ENCODE peak calls at places on chromosomes 2 and 18, in four cellular contexts. J is pancreas, V is fibroblast of lung, E is adrenal gland. K is an unnamed sample. For H3K4me1, the result is how much of the 10 kb centered on the place peaks cover.

GRCh38 chr2:100921685-100922161 is 80.4 kb upstream of the RPL31 start:
- DNase-seq in V (peak), J (no peak), E (no peak), K (no peak)

GRCh38 chr2:190318931-190319556 is 582 bp downstream of the HIBCH start:
- DNase-seq in E (no peak), V (no peak), J (no peak), K (no peak)

GRCh38 chr2:64192570-64193192 is 48.5 kb upstream of the PELI1 start:
- DNase-seq in E (no peak), V (no peak), J (no peak), K (no peak)

GRCh38 chr2:109264595-109265328 is 135.8 kb downstream of the SH3RF3 start:
- DNase-seq in V (peak), J (peak), E (no peak), K (no peak)

GRCh38 chr2:127917916-127918315 is 32.2 kb upstream of the AMMECR1L start:
- DNase-seq in J (no peak), E (no peak), V (peak), K (no peak)

GRCh38 chr18:48131042-48131441 is 200.6 kb upstream of the SMAD2 start:
- DNase-seq in E (no peak), V (no peak), J (no peak), K (no peak)

GRCh38 chr2:39215545-39215944 is 28.2 kb downstream of the CDKL4 start:
- DNase-seq in V (no peak), J (no peak), E (no peak), K (no peak)

GRCh38 chr2:203804070-203804469 is 63.5 kb upstream of the CTLA4 start:
- DNase-seq in J (no peak), E (no peak), V (peak), K (no peak)

GRCh38 chr2:195021704-195022513 is 635.1 kb upstream of the SLC39A10 start:
- DNase-seq in E (no peak), V (peak), J (no peak), K (no peak)

GRCh38 chr2:25286025-25286400 is 55.7 kb downstream of the DNMT3A start:
- DNase-seq in V (no peak), J (no peak), E (no peak), K (no peak)

GRCh38 chr2:237293966-237294365 is 120.0 kb downstream of the COL6A3 start:
- DNase-seq in J (no peak), V (peak), E (no peak), K (no peak)

GRCh38 chr18:6660334-6660733 is 69.2 kb upstream of the ARHGAP28 start:
- DNase-seq in E (no peak), V (no peak), J (no peak), K (no peak)

GRCh38 chr2:190213441-190214335 is 105.9 kb downstream of the HIBCH start:
- DNase-seq in V (peak), E (no peak), J (no peak), K (no peak)

GRCh38 chr2:39390126-39390692 is 46.9 kb downstream of the MAP4K3 start:
- DNase-seq in J (no peak), E (no peak), V (no peak), K (no peak)

GRCh38 chr2:132977812-132978529 is 308.0 kb upstream of the LYPD1 start:
- DNase-seq in V (peak), J (no peak), E (no peak), K (no peak)

GRCh38 chr2:223908304-223909047 is 36.7 kb downstream of the WDFY1 start:
- DNase-seq in V (no peak), J (no peak), E (no peak), K (peak)

GRCh38 chr2:44268259-44268649 is 7.0 kb upstream of the SLC3A1 start:
- DNase-seq in J (no peak), V (peak), E (no peak), K (no peak)

GRCh38 chr2:47007221-47007825 is 91.7 kb upstream of the MCFD2 start:
- DNase-seq in J (no peak), V (no peak), E (no peak), K (no peak)

GRCh38 chr2:64406407-64406774 is 47.6 kb upstream of the LGALSL start:
- DNase-seq in J (no peak), E (peak), V (no peak), K (peak)

GRCh38 chr18:35458677-35459441 is 38.9 kb downstream of the INO80C start:
- DNase-seq in E (peak), J (peak), V (peak), K (peak)

GRCh38 chr2:112622528-112622849 is 23.2 kb upstream of the SLC20A1 start:
- DNase-seq in V (peak), J (no peak), E (no peak), K (peak)

GRCh38 chr2:60391250-60392013 is 162.0 kb downstream of the BCL11A start:
- DNase-seq in E (no peak), V (no peak), J (no peak), K (no peak)

GRCh38 chr18:62877448-62878221 is 162.3 kb downstream of the PHLPP1 start:
- DNase-seq in E (no peak), V (peak), J (no peak), K (no peak)

GRCh38 chr18:62878305-62878704 is 163.0 kb downstream of the PHLPP1 start:
- DNase-seq in E (no peak), J (no peak), V (no peak), K (no peak)

GRCh38 chr18:62881509-62882016 is 166.2 kb downstream of the PHLPP1 start:
- DNase-seq in V (peak), E (no peak), J (no peak), K (no peak)

GRCh38 chr18:62880034-62880433 is 164.7 kb downstream of the PHLPP1 start:
- DNase-seq in E (no peak), J (no peak), V (no peak), K (no peak)

GRCh38 chr18:62880673-62881364 is 165.5 kb downstream of the PHLPP1 start:
- DNase-seq in V (no peak), J (no peak), E (peak), K (no peak)
- TF ChIP-seq CTCF in V (no peak), J (no peak), E (no peak), K (no peak)

GRCh38 chr2:55014962-55015939 is 35.0 kb downstream of the RTN4 start:
- DNase-seq in V (peak), J (no peak), E (peak), K (peak)
- H3K4me1 ChIP-seq in V (under half), J (half or more), E (half or more), K (half or more)

DNA sequence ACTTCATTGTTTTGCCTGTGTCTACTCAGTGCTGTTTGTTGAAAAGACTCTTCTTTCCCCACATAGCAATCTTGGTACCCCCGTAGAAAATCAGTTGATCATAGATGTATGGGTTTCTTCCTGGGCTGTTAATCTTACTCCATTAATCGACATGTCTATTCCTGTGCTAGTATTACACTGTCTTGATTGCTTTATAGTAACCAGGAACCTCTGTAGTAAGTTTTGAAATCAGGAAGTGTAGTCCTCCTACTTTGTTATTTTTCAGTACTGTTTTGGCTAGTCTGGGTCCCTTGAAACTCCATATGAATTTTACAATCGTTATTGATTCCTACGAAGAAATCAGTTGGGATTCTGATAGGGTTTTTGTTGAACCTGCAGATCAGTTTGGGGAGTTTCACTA is 78.8 kb upstream of the FAM136A start:
- DNase-seq in J (no peak), V (no peak), E (no peak), K (no peak)
- TF ChIP-seq CTCF in J (no peak), V (no peak), E (no peak), K (no peak)

DNA sequence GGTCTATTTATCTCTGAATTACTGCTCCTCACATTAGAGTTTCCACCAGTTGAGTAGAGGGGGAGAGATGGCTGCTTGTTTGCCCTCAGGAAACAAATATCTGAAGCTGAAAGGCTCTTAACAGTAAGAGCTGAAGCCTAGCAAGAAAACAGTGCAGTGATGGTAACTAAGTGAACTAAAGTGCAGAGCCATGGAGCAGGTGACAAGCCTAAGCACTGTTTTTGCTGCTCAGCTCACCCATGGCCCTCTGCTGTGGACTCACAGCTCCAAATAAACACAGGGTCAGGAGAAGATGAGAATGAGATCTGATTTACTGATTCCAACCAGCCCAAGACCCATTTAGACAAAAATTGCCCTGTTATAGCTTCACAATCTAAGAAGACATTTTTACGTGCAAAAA is 118.4 kb downstream of the ETAA1 start:
- DNase-seq in E (no peak), V (no peak), J (no peak), K (no peak)
- H3K4me1 ChIP-seq in E (under half), V (under half), J (under half), K (under half)

DNA sequence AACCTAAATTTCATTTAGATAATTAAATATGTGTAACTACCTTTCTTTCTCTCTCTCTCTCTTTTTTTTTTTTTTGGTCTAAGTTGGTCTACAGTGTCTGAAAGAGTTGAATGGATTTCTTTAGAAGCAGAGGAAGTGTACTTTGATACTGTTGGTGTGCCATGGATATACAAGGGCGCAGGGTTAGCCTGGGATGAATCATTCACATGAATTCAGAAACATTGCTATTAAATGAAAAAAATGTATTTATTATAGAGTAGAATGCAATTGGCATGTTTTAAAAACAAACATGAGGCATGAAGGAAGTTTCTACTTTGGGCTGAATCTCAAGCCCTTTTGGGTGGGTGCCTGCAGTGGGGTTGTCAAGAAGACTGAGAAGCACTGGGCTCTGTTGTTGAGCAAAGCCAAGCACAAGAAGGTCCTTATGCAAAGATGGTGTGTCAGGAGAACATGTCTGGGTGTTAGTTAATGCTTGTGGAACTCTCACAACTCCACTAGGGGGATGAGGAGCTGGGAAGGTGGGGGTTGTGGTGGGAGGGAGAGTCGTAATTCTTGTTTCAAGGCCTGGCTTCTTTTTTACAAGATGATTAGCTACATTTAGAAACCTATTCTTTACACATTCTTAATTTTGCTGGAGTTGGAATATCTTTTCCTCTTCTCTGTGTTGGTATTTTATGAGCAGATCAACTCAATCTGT is 57.9 kb downstream of the LYPD6 start:
- DNase-seq in V (no peak), E (no peak), J (no peak), K (no peak)
- TF ChIP-seq CTCF in V (no peak), E (no peak), J (no peak), K (no peak)

GRCh38 chr2:27776696-27777095 is 5.2 kb downstream of the MRPL33 start:
- DNase-seq in E (no peak), J (no peak), V (no peak), K (no peak)

GRCh38 chr2:27776097-27776496 is 4.6 kb downstream of the MRPL33 start:
- DNase-seq in J (no peak), V (peak), E (peak), K (no peak)

GRCh38 chr2:27771548-27772335 is at the start of gene MRPL33:
- DNase-seq in J (peak), E (peak), V (peak), K (peak)

GRCh38 chr2:27772804-27773203 is 1.3 kb downstream of the MRPL33 start:
- DNase-seq in J (no peak), E (no peak), V (no peak), K (no peak)

GRCh38 chr2:27773959-27774358 is 2.4 kb downstream of the MRPL33 start:
- DNase-seq in V (no peak), J (no peak), E (no peak), K (no peak)
- H3K4me1 ChIP-seq in V (under half), J (under half), E (under half), K (half or more)

GRCh38 chr2:219912530-219912929 is 285.1 kb downstream of the SLC4A3 start:
- DNase-seq in E (no peak), V (peak), J (no peak), K (no peak)
- TF ChIP-seq CTCF in E (no peak), V (peak), J (no peak), K (no peak)